ENCODE peak calls at places on chromosomes 3 and 15, in eight cellular contexts. P, D, Y, R, L, V, B and C are unnamed samples.

GRCh38 chr3:33482126-33482525 is 41.9 kb upstream of the UBP1 start:
- DNase-seq in Y (peak; percentile 21), V (no peak), L (peak; percentile 10), R (no peak), B (no peak), P (no peak), D (no peak), C (no peak)

GRCh38 chr15:49046113-49046883 is at the start of gene SECISBP2L:
- DNase-seq in D (peak; percentile 91), R (peak; percentile 92), L (peak; percentile 92), Y (peak; percentile 97), V (peak; percentile 93), B (peak; percentile 92), P (peak; percentile 97), C (peak; percentile 93)

GRCh38 chr3:118991775-118992174 is 42.9 kb downstream of the IGSF11 start:
- DNase-seq in L (no peak), R (no peak), Y (no peak), B (peak; percentile 52), V (no peak), D (no peak), P (no peak), C (no peak)

GRCh38 chr3:75192065-75192658 is 472.0 kb upstream of the FRG2C start:
- DNase-seq in V (peak; percentile 51), R (no peak), L (peak; percentile 7), D (peak; percentile 17), P (no peak), B (no peak), Y (peak; percentile 12), C (peak; percentile 67)

GRCh38 chr15:41940441-41940857 is 31.9 kb downstream of the EHD4 start:
- DNase-seq in R (peak; percentile 59), P (no peak), Y (peak; percentile 92), B (no peak), D (no peak), V (no peak), L (no peak), C (peak; percentile 93)

GRCh38 chr15:25862469-25863066 is 559 bp downstream of the ATP10A start:
- DNase-seq in V (no peak), R (no peak), Y (no peak), L (peak; percentile 66), P (peak; percentile 60), D (no peak), B (peak; percentile 15), C (no peak)

GRCh38 chr3:120767106-120767505 is 24.6 kb downstream of the GTF2E1 start:
- DNase-seq in L (peak; percentile 37), B (no peak), R (no peak), D (no peak), P (no peak), V (no peak), Y (no peak), C (no peak)

GRCh38 chr3:59884409-59884808 is 834.6 kb upstream of the CFAP20DC start:
- DNase-seq in D (no peak), P (no peak), B (no peak), R (no peak), Y (no peak), L (no peak), V (no peak), C (no peak)

GRCh38 chr15:70487380-70487725 is 276.0 kb downstream of the UACA start:
- DNase-seq in L (no peak), B (no peak), P (no peak), R (no peak), Y (no peak), V (no peak), D (no peak), C (no peak)

GRCh38 chr15:83210619-83211018 is 3.0 kb upstream of the HDGFL3 start:
- DNase-seq in P (no peak), R (no peak), V (no peak), Y (no peak), B (no peak), L (peak; percentile 54), D (no peak), C (no peak)

GRCh38 chr15:55334997-55335396 is 16.0 kb downstream of the PIGB start:
- DNase-seq in B (no peak), D (no peak), V (no peak), L (no peak), P (no peak), Y (no peak), R (no peak), C (no peak)

GRCh38 chr3:45646051-45646585 is 43.1 kb upstream of the SACM1L start:
- DNase-seq in B (no peak), L (no peak), P (peak; percentile 57), Y (peak; percentile 16), V (no peak), R (no peak), D (no peak), C (no peak)

GRCh38 chr3:37952564-37952963 is 38.0 kb upstream of the VILL start:
- DNase-seq in Y (no peak), V (no peak), R (no peak), B (no peak), D (no peak), L (no peak), P (no peak), C (no peak)

GRCh38 chr3:64518496-64518895 is 169.3 kb downstream of the ADAMTS9 start:
- DNase-seq in Y (no peak), P (no peak), D (no peak), R (no peak), B (no peak), V (no peak), L (no peak), C (no peak)

DNA sequence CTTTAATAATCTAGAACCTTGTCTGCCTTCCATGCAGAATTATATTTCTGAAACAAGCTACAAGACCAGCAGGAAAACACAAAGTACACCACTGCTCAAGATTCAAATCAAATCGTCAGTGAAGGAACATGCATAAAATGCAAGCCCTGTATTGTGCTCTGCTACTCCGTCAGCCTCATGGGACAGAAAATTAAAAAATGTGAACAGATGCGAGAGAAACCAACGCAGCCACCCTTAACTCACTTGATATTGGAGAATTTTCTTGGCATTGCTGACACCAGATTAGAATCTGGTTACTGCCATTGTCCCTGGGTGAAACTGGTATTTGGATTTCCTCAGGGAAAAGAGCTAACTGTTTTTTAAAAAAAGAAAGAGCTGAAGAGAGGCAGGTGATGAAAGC is 23.6 kb downstream of the ANXA2 start:
- DNase-seq in L (no peak), P (no peak), B (no peak), R (no peak), V (no peak), Y (no peak), D (no peak), C (no peak)
- H3K4me1 ChIP-seq in L (peaks cover 41% of the 10 kb centered on the region), P (peaks cover 23% of the 10 kb centered on the region), B (peaks cover 45% of the 10 kb centered on the region), R (peaks cover 92% of the 10 kb centered on the region), V (no peaks in the 10 kb centered on the region), Y (peaks cover 86% of the 10 kb centered on the region), D (peaks cover 28% of the 10 kb centered on the region), C (peaks cover 54% of the 10 kb centered on the region)

DNA sequence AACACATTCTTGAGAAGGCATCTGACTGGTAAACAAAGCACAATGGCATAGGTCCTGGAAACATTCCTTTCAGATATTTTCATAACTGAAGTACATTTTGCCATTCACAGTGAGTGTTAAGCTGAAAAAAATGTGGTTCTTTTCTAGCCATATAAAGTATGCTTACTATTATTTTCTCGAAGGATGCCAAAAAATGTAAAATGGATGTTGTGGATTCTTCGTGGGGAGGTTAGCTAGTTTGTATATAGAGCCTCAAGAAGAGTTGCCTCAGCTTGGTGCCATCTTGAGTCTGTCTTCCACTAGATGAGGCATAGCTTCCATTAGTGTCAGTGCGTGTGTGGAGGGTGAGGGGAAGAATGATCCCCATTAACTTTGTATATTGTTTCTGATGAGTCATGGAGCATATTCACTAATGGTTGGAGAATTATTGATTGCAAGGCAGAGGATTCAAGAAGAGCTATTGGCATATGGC is 4.1 kb downstream of the MBNL1 start:
- DNase-seq in D (no peak), R (no peak), P (no peak), L (no peak), V (no peak), B (peak; percentile 37), Y (peak; percentile 87), C (no peak)
- H3K4me1 ChIP-seq in D (peaks cover 2% of the 10 kb centered on the region), R (peaks cover 47% of the 10 kb centered on the region), P (peaks cover 3% of the 10 kb centered on the region), L (peaks cover 1% of the 10 kb centered on the region), V (peaks cover 67% of the 10 kb centered on the region), B (peaks cover 30% of the 10 kb centered on the region), Y (peaks cover 54% of the 10 kb centered on the region), C (no peaks in the 10 kb centered on the region)

GRCh38 chr3:140822381-140823047 is 119.1 kb upstream of the SLC25A36 start:
- DNase-seq in R (no peak), Y (no peak), V (no peak), L (no peak), P (no peak), D (no peak), B (no peak), C (no peak)

GRCh38 chr3:140821493-140821892 is 120.1 kb upstream of the SLC25A36 start:
- DNase-seq in L (no peak), R (no peak), P (no peak), B (no peak), D (no peak), Y (no peak), V (no peak), C (no peak)

GRCh38 chr3:140816372-140816771 is 125.3 kb upstream of the SLC25A36 start:
- DNase-seq in D (no peak), L (no peak), R (no peak), P (no peak), B (no peak), Y (no peak), V (peak; percentile 78), C (no peak)

DNA sequence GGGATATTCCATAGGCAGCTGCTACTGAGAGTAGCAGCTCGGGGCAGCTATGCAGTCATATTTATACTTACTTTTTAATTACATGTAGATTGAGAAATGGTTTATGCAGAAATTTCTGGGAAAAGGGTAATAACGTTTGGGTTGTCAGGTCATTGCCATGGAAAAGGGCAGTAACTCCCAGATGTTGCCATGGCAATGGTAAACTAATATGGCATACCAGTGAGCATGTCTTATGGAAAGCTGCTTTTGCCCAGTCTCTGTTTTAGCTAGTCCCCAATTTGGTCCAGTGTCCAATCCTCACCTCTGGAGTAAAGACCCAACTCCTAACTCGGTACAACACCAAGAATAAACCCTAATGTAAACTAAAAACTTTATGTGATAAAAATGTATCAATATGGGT is 124.8 kb upstream of the SLC25A36 start:
- DNase-seq in V (no peak), D (no peak), R (no peak), Y (no peak), B (no peak), P (no peak), L (no peak), C (no peak)
- H3K4me1 ChIP-seq in V (peaks cover 26% of the 10 kb centered on the region), D (peaks cover 9% of the 10 kb centered on the region), R (no peaks in the 10 kb centered on the region), Y (no peaks in the 10 kb centered on the region), B (no peaks in the 10 kb centered on the region), P (no peaks in the 10 kb centered on the region), L (no peaks in the 10 kb centered on the region), C (no peaks in the 10 kb centered on the region)

DNA sequence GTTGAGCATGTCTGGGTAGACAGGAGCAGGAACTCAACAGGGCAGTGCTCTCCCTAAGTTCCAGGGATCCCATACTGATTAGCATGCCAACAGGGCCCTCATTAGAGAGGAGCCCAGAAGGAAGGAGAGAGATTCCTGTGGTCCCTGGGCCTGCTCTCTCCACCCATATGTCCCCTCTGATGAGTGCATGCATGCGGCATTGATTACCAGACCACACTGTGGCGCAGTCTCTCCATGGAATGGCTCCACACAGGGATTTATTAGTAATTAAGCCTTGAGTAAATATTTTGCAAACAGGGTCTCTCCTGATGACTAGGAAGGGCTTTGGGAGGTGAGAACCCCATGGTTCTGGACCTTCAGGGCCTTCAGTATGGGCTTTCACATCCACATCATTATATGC is 60.0 kb upstream of the ST8SIA2 start:
- DNase-seq in B (no peak), D (no peak), V (no peak), R (no peak), L (no peak), Y (no peak), P (no peak), C (no peak)
- H3K4me1 ChIP-seq in B (no peaks in the 10 kb centered on the region), D (no peaks in the 10 kb centered on the region), V (no peaks in the 10 kb centered on the region), R (no peaks in the 10 kb centered on the region), L (no peaks in the 10 kb centered on the region), Y (no peaks in the 10 kb centered on the region), P (no peaks in the 10 kb centered on the region), C (no peaks in the 10 kb centered on the region)